ENCODE peak calls at places on chromosomes 7 and 10, in four cellular contexts. Y is substantia nigra, D is astrocyte of the cerebellum, F is epithelial cell of prostate. A is an unnamed sample.

GRCh38 chr7:19114591-19114855 is 2.9 kb downstream of the TWIST1 start:
- DNase-seq in Y (no peak), D (no peak), F (no peak), A (no peak)

GRCh38 chr7:13496971-13497370 is 492.5 kb downstream of the ETV1 start:
- DNase-seq in F (no peak), D (no peak), Y (no peak), A (no peak)

GRCh38 chr10:50407077-50407801 is 155.9 kb upstream of the ASAH2 start:
- DNase-seq in Y (no peak), F (no peak), D (no peak), A (peak; percentile 57)

GRCh38 chr10:69360485-69361302 is 56.0 kb downstream of the TACR2 start:
- DNase-seq in Y (no peak), F (peak; percentile 73), D (peak; percentile 92), A (peak; percentile 69)

GRCh38 chr10:21517983-21518628 is 7.4 kb downstream of the SKIDA1 start:
- DNase-seq in Y (no peak), F (no peak), D (no peak), A (peak; percentile 64)

GRCh38 chr10:17215782-17216122 is 12.3 kb upstream of the VIM start:
- DNase-seq in Y (no peak), D (no peak), F (no peak), A (no peak)

GRCh38 chr10:90337316-90337715 is 520.5 kb downstream of the HTR7 start:
- DNase-seq in Y (no peak), D (no peak), F (no peak), A (peak; percentile 50)

GRCh38 chr7:122970740-122971725 is 24.5 kb downstream of the TAS2R16 start:
- DNase-seq in F (no peak), Y (no peak), D (no peak), A (no peak)

GRCh38 chr10:8454357-8454756 is 399.9 kb downstream of the GATA3 start:
- DNase-seq in Y (no peak), D (no peak), F (no peak), A (peak; percentile 42)

GRCh38 chr7:30727061-30727945 is 24.6 kb upstream of the INMT start:
- DNase-seq in D (no peak), F (no peak), Y (no peak), A (no peak)

GRCh38 chr7:17013204-17013603 is 131.4 kb upstream of the AGR3 start:
- DNase-seq in F (no peak), D (no peak), Y (no peak), A (no peak)

GRCh38 chr10:17227367-17228080 is 517 bp upstream of the VIM start:
- DNase-seq in F (no peak), Y (no peak), D (no peak), A (no peak)

GRCh38 chr10:94274142-94274787 is 88.5 kb downstream of the NOC3L start:
- DNase-seq in Y (no peak), D (peak; percentile 29), F (no peak), A (no peak)

GRCh38 chr10:122802282-122802681 is 43.4 kb downstream of the CUZD1 start:
- DNase-seq in F (no peak), D (no peak), Y (no peak), A (no peak)

GRCh38 chr7:146701166-146701565 is 584.6 kb downstream of the CNTNAP2 start:
- DNase-seq in Y (no peak), F (no peak), D (no peak), A (no peak)

GRCh38 chr10:70132098-70133029 is at the start of gene AIFM2:
- DNase-seq in F (no peak), D (no peak), Y (no peak), A (peak; percentile 37)

GRCh38 chr7:48899932-48900331 is 24.4 kb upstream of the CDC14C start:
- DNase-seq in F (no peak), Y (no peak), D (peak; percentile 36), A (peak; percentile 16)

GRCh38 chr7:16040381-16040780 is 353.9 kb upstream of the MEOX2 start:
- DNase-seq in F (no peak), Y (no peak), D (no peak), A (no peak)

GRCh38 chr10:89640242-89640641 is 4.8 kb downstream of the PANK1 start:
- DNase-seq in Y (no peak), F (no peak), D (no peak), A (no peak)

GRCh38 chr10:116124777-116125176 is 148.2 kb downstream of the GFRA1 start:
- DNase-seq in F (no peak), D (no peak), Y (no peak), A (no peak)

GRCh38 chr10:118692911-118693310 is 61.9 kb downstream of the CACUL1 start:
- DNase-seq in D (peak; percentile 78), Y (no peak), F (no peak), A (peak; percentile 77)

GRCh38 chr10:133335238-133336122 is 1.2 kb downstream of the CALY start:
- DNase-seq in F (no peak), Y (no peak), D (peak; percentile 41), A (no peak)

GRCh38 chr7:132575336-132575986 is 809 bp downstream of the PLXNA4 start:
- DNase-seq in F (no peak), Y (peak; percentile 59), D (peak; percentile 50), A (peak; percentile 22)

GRCh38 chr10:46560381-46560780 is 3.9 kb upstream of the GPRIN2 start:
- DNase-seq in D (no peak), F (no peak), Y (no peak), A (no peak)

GRCh38 chr10:43259981-43260761 is 6.7 kb downstream of the RASGEF1A start:
- DNase-seq in F (no peak), D (no peak), Y (no peak), A (no peak)

GRCh38 chr7:45920543-45921380 is at the start of gene IGFBP3:
- DNase-seq in D (peak; percentile 26), F (no peak), Y (no peak), A (peak; percentile 42)

GRCh38 chr10:5818048-5818331 is 4.8 kb upstream of the GDI2 start:
- DNase-seq in D (no peak), F (no peak), Y (no peak), A (no peak)

GRCh38 chr10:125201108-125201524 is 40.8 kb upstream of the CTBP2 start:
- DNase-seq in Y (no peak), F (peak; percentile 31), D (peak; percentile 54), A (peak; percentile 85)

GRCh38 chr10:53406532-53406931 is 633.9 kb upstream of the MBL2 start:
- DNase-seq in D (no peak), Y (no peak), F (no peak), A (no peak)

GRCh38 chr10:123746520-123746919 is 80.4 kb downstream of the GPR26 start:
- DNase-seq in Y (no peak), D (no peak), F (no peak), A (no peak)

GRCh38 chr10:122034149-122034756 is 45.3 kb downstream of the TACC2 start:
- DNase-seq in Y (no peak), D (no peak), F (no peak), A (peak; percentile 72)

GRCh38 chr7:1752771-1753562 is 82.9 kb downstream of the ELFN1 start:
- DNase-seq in D (no peak), Y (no peak), F (no peak), A (no peak)

GRCh38 chr7:92991190-92991589 is 126.6 kb downstream of the SAMD9 start:
- DNase-seq in Y (no peak), F (no peak), D (no peak), A (no peak)

GRCh38 chr10:108230478-108231170 is 1066.1 kb upstream of the SORCS1 start:
- DNase-seq in D (no peak), F (no peak), Y (no peak), A (no peak)

GRCh38 chr7:92671502-92672169 is 81.4 kb upstream of the FAM133B start:
- DNase-seq in Y (no peak), F (no peak), D (no peak), A (no peak)

GRCh38 chr7:52088008-52088787 is 771.6 kb upstream of the COBL start:
- DNase-seq in D (no peak), F (no peak), Y (no peak), A (no peak)

A was measured in foreskin keratinocyte.